ENCODE peak calls at places on chromosomes 5 and 9, in ten cellular contexts. N is breast epithelium, C is spleen, Y is GM12878, H is HCT116, Z is HepG2, L is transverse colon, O is stomach, E is endothelial cell of umbilical vein, W is H1. F is an unnamed sample.
A peak's percentile ranks its signal among the peaks of the same experiment; 100 is the strongest.

GRCh38 chr5:9562101-9562500 is 16.2 kb upstream of the SEMA5A start:
- DNase-seq in N (no peak), C (no peak), Y (no peak), H (no peak), Z (no peak), L (no peak), O (no peak), E (no peak), W (no peak), F (no peak)

GRCh38 chr9:36142510-36143161 is 6.1 kb downstream of the GLIPR2 start:
- DNase-seq in N (no peak), C (peak; percentile 84), Y (no peak), H (no peak), Z (no peak), L (peak; percentile 42), O (peak; percentile 41), E (no peak), W (no peak), F (no peak)

GRCh38 chr9:123361086-123361730 is 5.2 kb downstream of the CRB2 start:
- DNase-seq in N (no peak), C (no peak), Y (no peak), H (no peak), Z (no peak), L (peak; percentile 58), O (no peak), E (no peak), W (no peak), F (no peak)

GRCh38 chr9:17472126-17472525 is 106.7 kb upstream of the SH3GL2 start:
- DNase-seq in N (no peak), C (no peak), Y (no peak), H (no peak), Z (no peak), L (no peak), O (no peak), E (no peak), W (no peak), F (no peak)

GRCh38 chr9:108983885-108984284 is 29.4 kb downstream of the CTNNAL1 start:
- DNase-seq in N (no peak), C (no peak), Y (no peak), H (no peak), Z (no peak), L (no peak), O (no peak), E (no peak), W (no peak), F (no peak)

GRCh38 chr5:62314431-62314830 is 8.4 kb downstream of the KIF2A start:
- DNase-seq in N (no peak), C (no peak), Y (no peak), H (no peak), Z (no peak), L (no peak), O (no peak), E (no peak), W (no peak), F (no peak)

GRCh38 chr5:157651623-157652376 is 438 bp downstream of the SOX30 start:
- DNase-seq in N (peak; percentile 66), C (peak; percentile 96), Y (peak; percentile 21), H (no peak), Z (no peak), L (peak; percentile 86), O (peak; percentile 73), E (peak; percentile 46), W (peak; percentile 75), F (peak; percentile 84)

GRCh38 chr9:132163457-132163875 is 1.6 kb downstream of the NTNG2 start:
- DNase-seq in N (no peak), C (peak; percentile 78), Y (no peak), H (no peak), Z (no peak), L (no peak), O (no peak), E (peak; percentile 9), W (no peak), F (peak; percentile 85)

DNA sequence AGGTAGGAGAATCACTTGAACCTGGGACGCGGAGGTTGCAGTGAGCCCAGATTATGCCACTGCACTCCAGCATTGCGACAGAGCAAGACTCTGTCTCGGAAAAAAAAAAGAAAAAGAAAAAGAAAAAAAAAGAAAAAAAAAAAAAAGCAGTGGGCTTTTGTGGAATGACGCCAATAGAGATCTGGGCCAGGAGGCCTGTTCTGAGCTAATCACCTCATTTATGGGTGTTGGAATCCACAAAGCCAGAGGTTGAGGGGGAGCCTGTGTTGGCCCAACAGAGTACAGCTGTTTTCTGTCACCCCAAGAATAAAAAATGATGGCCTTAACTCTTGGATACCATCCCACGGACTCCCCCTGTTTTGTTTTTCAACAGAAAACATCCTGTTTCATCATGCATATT is 18.5 kb downstream of the OSTF1 start:
- DNase-seq in N (no peak), C (no peak), Y (no peak), H (no peak), Z (no peak), L (peak; percentile 13), O (no peak), E (no peak), W (no peak), F (no peak)
- TF ChIP-seq POLR2AphosphoS5 in N (no peak), C (peak; percentile 52), Y (no peak), H (no peak), Z (no peak), L (no peak), O (no peak), E (no peak), W (no peak), F (peak; percentile 33)

GRCh38 chr5:98605010-98605425 is 168.4 kb upstream of the RGMB start:
- DNase-seq in N (no peak), C (no peak), Y (no peak), H (no peak), Z (no peak), L (no peak), O (no peak), E (peak; percentile 77), W (no peak), F (no peak)

GRCh38 chr5:98606961-98607360 is 166.5 kb upstream of the RGMB start:
- DNase-seq in N (no peak), C (no peak), Y (no peak), H (no peak), Z (no peak), L (no peak), O (no peak), E (no peak), W (no peak), F (no peak)

GRCh38 chr5:98604301-98604700 is 169.2 kb upstream of the RGMB start:
- DNase-seq in N (no peak), C (no peak), Y (no peak), H (no peak), Z (no peak), L (no peak), O (no peak), E (no peak), W (no peak), F (no peak)

GRCh38 chr5:98602534-98603112 is 170.8 kb upstream of the RGMB start:
- DNase-seq in N (no peak), C (no peak), Y (no peak), H (no peak), Z (no peak), L (no peak), O (no peak), E (no peak), W (no peak), F (no peak)

DNA sequence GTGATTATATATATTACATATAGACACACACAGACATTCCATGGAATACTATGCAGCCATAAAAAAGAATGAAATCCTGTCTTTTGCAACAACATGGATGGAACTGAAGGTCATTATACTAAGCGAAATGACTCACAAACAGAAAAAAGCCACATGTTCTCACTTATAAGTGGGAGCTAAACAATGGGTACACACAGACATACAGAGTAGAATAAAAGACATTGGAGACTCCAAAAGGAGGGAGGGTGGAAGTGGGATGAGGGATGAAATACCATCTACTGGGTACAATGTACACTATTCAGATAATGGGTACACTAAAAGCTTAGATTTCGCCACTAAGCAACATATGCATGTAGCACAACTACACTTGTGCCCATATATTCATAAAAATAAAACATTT is 170.0 kb upstream of the RGMB start:
- DNase-seq in N (no peak), C (no peak), Y (no peak), H (no peak), Z (no peak), L (no peak), O (no peak), E (no peak), W (no peak), F (no peak)
- H3K9me3 ChIP-seq in N (no peaks in the 10 kb centered on the region), C (no peaks in the 10 kb centered on the region), Y (no peaks in the 10 kb centered on the region), H (no peaks in the 10 kb centered on the region), Z (no peaks in the 10 kb centered on the region), L (no peaks in the 10 kb centered on the region), O (peaks cover 16% of the 10 kb centered on the region), E (no peaks in the 10 kb centered on the region), W (peaks cover 2% of the 10 kb centered on the region), F (no peaks in the 10 kb centered on the region)

GRCh38 chr5:142495561-142495960 is 170.7 kb upstream of the SPRY4 start:
- DNase-seq in N (no peak), C (no peak), Y (no peak), H (no peak), Z (no peak), L (no peak), O (no peak), E (no peak), W (no peak), F (no peak)

GRCh38 chr5:142506046-142506445 is 179.8 kb downstream of the FGF1 start:
- DNase-seq in N (no peak), C (no peak), Y (no peak), H (no peak), Z (no peak), L (no peak), O (no peak), E (no peak), W (no peak), F (no peak)

GRCh38 chr5:142499591-142500384 is 175.0 kb upstream of the SPRY4 start:
- DNase-seq in N (no peak), C (no peak), Y (no peak), H (no peak), Z (peak; percentile 89), L (no peak), O (no peak), E (no peak), W (no peak), F (no peak)

GRCh38 chr5:142501890-142502289 is 177.1 kb upstream of the SPRY4 start:
- DNase-seq in N (no peak), C (no peak), Y (no peak), H (no peak), Z (no peak), L (no peak), O (no peak), E (no peak), W (no peak), F (no peak)

DNA sequence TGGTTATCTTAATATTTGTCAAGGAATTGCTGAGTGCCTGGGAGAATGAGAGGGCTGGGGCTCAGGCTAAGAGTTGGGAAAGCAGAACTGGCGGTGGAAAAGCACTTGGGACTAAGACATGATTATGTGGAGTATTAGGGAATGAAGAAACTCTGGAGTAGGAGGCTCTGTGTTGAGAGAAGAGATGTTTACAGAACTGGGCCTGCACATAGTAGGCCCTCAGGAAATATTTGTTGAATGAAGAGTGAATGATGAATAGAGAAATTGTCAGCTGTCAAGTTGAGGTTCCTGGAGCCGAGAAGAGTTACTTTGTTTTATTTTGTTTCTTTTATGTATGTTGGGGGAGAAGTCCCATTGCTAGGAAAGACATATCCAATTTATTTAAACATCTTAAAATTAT is 175.7 kb upstream of the SPRY4 start:
- DNase-seq in N (no peak), C (no peak), Y (no peak), H (no peak), Z (no peak), L (no peak), O (no peak), E (no peak), W (no peak), F (no peak)
- TF ChIP-seq POLR2AphosphoS5 in N (no peak), C (no peak), Y (no peak), H (no peak), Z (no peak), L (no peak), O (no peak), E (no peak), W (no peak), F (no peak)

DNA sequence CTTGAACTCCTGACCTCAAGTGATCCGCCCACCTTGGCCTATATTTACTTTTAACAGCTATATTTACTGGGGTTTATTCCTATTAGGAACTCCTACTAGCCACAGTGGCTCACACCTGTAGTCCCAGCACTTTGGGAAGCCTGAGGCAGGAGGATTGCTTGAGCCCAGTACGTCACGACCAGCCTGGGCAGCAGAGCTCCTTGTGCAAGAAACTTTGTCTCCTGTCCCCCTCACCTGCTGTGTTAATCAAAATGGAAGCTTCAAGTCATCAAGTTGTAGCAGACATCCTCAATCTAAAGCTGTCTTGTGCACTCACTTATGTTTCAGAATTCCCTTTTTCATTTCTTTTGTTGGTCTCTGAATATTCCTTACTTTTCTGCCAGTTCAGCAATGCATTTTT is 15.0 kb upstream of the SPRY4 start:
- DNase-seq in N (no peak), C (no peak), Y (no peak), H (no peak), Z (no peak), L (no peak), O (no peak), E (no peak), W (no peak), F (no peak)
- H3K9me3 ChIP-seq in N (peaks cover 11% of the 10 kb centered on the region), C (peaks cover 8% of the 10 kb centered on the region), Y (peaks cover 4% of the 10 kb centered on the region), H (peaks cover 7% of the 10 kb centered on the region), Z (peaks cover 10% of the 10 kb centered on the region), L (peaks cover 4% of the 10 kb centered on the region), O (peaks cover 14% of the 10 kb centered on the region), E (peaks cover 4% of the 10 kb centered on the region), W (peaks cover 8% of the 10 kb centered on the region), F (peaks cover 14% of the 10 kb centered on the region)

F was measured in upper lobe of left lung.